ENCODE peak calls at places on chromosomes 5 and 9, in seven cellular contexts. M is IMR-90, Y is fibroblast of lung, E is PC-3, U is neural progenitor cell, B is H9, H is trophoblast cell. G is an unnamed sample.

GRCh38 chr9:31740705-31741104 is 643.7 kb upstream of the ACO1 start:
- DNase-seq in M (no peak), Y (no peak), E (no peak), U (no peak), B (no peak), H (no peak), G (peak; percentile 21)

GRCh38 chr5:164073013-164073535 is 567.7 kb downstream of the MAT2B start:
- DNase-seq in M (peak; percentile 43), Y (no peak), E (no peak), U (no peak), B (no peak), H (peak; percentile 34), G (no peak)

GRCh38 chr5:146797683-146798082 is 80.9 kb downstream of the PPP2R2B start:
- DNase-seq in M (no peak), Y (no peak), E (no peak), U (peak; percentile 69), B (no peak), H (no peak), G (no peak)

GRCh38 chr9:88503845-88504764 is 30.9 kb upstream of the NXNL2 start:
- DNase-seq in M (no peak), Y (no peak), E (no peak), U (no peak), B (no peak), H (no peak), G (no peak)

GRCh38 chr9:35726876-35727438 is 5.0 kb downstream of the TLN1 start:
- DNase-seq in M (peak; percentile 51), Y (peak; percentile 62), E (peak; percentile 21), U (no peak), B (peak; percentile 53), H (no peak), G (peak; percentile 21)

GRCh38 chr5:56983593-56984361 is 31.9 kb upstream of the MIER3 start:
- DNase-seq in M (no peak), Y (no peak), E (no peak), U (no peak), B (no peak), H (peak; percentile 18), G (no peak)

GRCh38 chr5:35415305-35415704 is 185.0 kb upstream of the PRLR start:
- DNase-seq in M (no peak), Y (no peak), E (no peak), U (no peak), B (no peak), H (no peak), G (no peak)

GRCh38 chr9:90065001-90065400 is 460.2 kb downstream of the GADD45G start:
- DNase-seq in M (no peak), Y (no peak), E (no peak), U (no peak), B (no peak), H (no peak), G (no peak)

GRCh38 chr5:111223086-111223789 is 946 bp upstream of the CAMK4 start:
- DNase-seq in M (no peak), Y (no peak), E (peak; percentile 33), U (no peak), B (no peak), H (peak; percentile 14), G (peak; percentile 75)

GRCh38 chr5:43561346-43561745 is 4.5 kb upstream of the PAIP1 start:
- DNase-seq in M (no peak), Y (no peak), E (no peak), U (no peak), B (no peak), H (no peak), G (no peak)

GRCh38 chr9:78021692-78022091 is 9.9 kb downstream of the GNAQ start:
- DNase-seq in M (no peak), Y (no peak), E (no peak), U (peak; percentile 34), B (no peak), H (no peak), G (no peak)

GRCh38 chr9:21862871-21863270 is 60.4 kb downstream of the MTAP start:
- DNase-seq in M (no peak), Y (no peak), E (no peak), U (no peak), B (no peak), H (no peak), G (no peak)

GRCh38 chr5:145936401-145937131 is at the start of gene SH3RF2:
- DNase-seq in M (peak; percentile 73), Y (peak; percentile 91), E (peak; percentile 75), U (peak; percentile 92), B (peak; percentile 97), H (peak; percentile 46), G (peak; percentile 85)

GRCh38 chr5:134226441-134227192 is 744 bp upstream of the PPP2CA start:
- DNase-seq in M (peak; percentile 54), Y (peak; percentile 36), E (no peak), U (no peak), B (no peak), H (no peak), G (peak; percentile 31)

GRCh38 chr9:19551124-19551929 is 142.5 kb downstream of the ACER2 start:
- DNase-seq in M (peak; percentile 2), Y (no peak), E (no peak), U (peak; percentile 34), B (peak; percentile 64), H (no peak), G (no peak)

GRCh38 chr5:675876-676698 is 17.1 kb downstream of the TPPP start:
- DNase-seq in M (no peak), Y (no peak), E (no peak), U (no peak), B (peak; percentile 25), H (no peak), G (no peak)

GRCh38 chr5:103271570-103272289 is 13.2 kb downstream of the MACIR start:
- DNase-seq in M (peak; percentile 11), Y (peak; percentile 13), E (peak; percentile 93), U (no peak), B (no peak), H (no peak), G (peak; percentile 5)

GRCh38 chr5:172403191-172403794 is 51.0 kb downstream of the SH3PXD2B start:
- DNase-seq in M (peak; percentile 67), Y (peak; percentile 83), E (no peak), U (peak; percentile 69), B (no peak), H (no peak), G (no peak)

GRCh38 chr9:123268240-123268949 is at the start of gene STRBP:
- DNase-seq in M (peak; percentile 61), Y (peak; percentile 70), E (peak; percentile 85), U (peak; percentile 97), B (peak; percentile 90), H (peak; percentile 92), G (peak; percentile 87)

DNA sequence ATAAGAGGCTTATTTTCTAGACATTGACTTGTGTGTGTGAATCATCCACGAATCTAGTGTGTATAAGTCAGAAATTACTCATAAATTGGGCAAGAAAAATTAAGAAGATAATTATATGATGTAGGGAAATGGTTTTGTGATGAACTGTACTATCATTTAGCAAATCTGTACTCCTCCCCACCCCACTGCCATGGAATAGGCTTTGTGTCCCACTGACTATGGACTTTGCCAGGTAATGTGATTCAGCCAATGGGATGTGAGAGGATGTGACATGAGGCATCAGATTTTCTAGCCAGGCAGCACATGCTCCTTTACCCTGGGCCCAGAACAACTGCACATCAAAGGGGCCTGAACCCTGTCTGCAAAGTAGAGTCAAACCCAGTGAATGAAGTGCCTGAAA is 406.6 kb downstream of the CTNND2 start:
- DNase-seq in M (no peak), Y (no peak), E (peak; percentile 11), U (no peak), B (no peak), H (no peak), G (no peak)
- H2AFZ ChIP-seq in M (no peak overlapping the region), Y (no peak overlapping the region), E (no peak overlapping the region), U (no peak overlapping the region), B (no peak overlapping the region), H (no peak overlapping the region), G (no peak overlapping the region)

GRCh38 chr5:80037366-80037765 is 2.2 kb downstream of the THBS4 start:
- DNase-seq in M (no peak), Y (no peak), E (no peak), U (no peak), B (no peak), H (no peak), G (no peak)
- H3K27me3 ChIP-seq in M (peaks cover 62% of the 10 kb centered on the region), Y (peaks cover 48% of the 10 kb centered on the region), E (peaks cover 69% of the 10 kb centered on the region), U (peaks cover 50% of the 10 kb centered on the region), B (peaks cover 16% of the 10 kb centered on the region), H (peaks cover 27% of the 10 kb centered on the region), G (peaks cover 18% of the 10 kb centered on the region)

GRCh38 chr5:157821405-157821804 is 37.5 kb downstream of the CLINT1 start:
- DNase-seq in M (no peak), Y (no peak), E (no peak), U (no peak), B (no peak), H (no peak), G (no peak)
- H3K9ac ChIP-seq in M (no peak overlapping the region), Y (no peak overlapping the region), E (no peak overlapping the region), U (no peak overlapping the region), B (no peak overlapping the region), H (no peak overlapping the region), G (no peak overlapping the region)

GRCh38 chr9:101271102-101271501 is 113.7 kb downstream of the BAAT start:
- DNase-seq in M (no peak), Y (no peak), E (no peak), U (no peak), B (no peak), H (no peak), G (no peak)
- H2AFZ ChIP-seq in M (no peak overlapping the region), Y (no peak overlapping the region), E (no peak overlapping the region), U (no peak overlapping the region), B (no peak overlapping the region), H (no peak overlapping the region), G (no peak overlapping the region)

DNA sequence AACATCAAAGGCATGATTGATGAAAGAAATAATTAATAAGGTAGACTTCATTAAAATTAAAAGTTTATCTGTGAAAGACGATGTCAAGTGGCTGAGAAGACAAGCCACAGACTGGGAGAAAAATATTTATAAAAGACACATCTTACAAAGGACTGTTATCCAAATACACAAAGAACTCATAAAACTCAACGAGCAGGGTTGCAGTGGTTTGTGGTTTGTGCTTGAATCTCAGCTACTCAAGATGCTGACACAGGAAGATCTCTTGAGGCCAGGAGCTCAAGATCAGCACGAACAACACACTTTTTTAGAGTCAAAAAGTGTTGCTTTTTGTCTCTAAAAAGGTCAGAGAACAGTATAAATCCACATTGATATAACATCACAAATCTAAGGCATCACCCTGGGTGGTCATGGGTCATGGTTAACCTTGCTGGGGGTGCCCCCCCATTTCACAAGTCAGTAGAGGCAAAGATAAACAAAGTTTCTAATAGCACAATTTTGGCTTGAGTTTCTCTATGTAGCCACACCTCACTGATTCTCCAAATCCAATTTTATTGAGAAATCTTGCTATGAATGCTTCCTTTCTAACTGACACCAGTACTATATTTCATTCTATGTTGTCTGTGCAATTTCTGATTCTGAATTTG is 342.9 kb upstream of the RPS23 start:
- DNase-seq in M (no peak), Y (peak; percentile 89), E (peak; percentile 10), U (no peak), B (no peak), H (no peak), G (peak; percentile 44)
- H3K27me3 ChIP-seq in M (peaks cover 2% of the 10 kb centered on the region), Y (no peaks in the 10 kb centered on the region), E (no peaks in the 10 kb centered on the region), U (no peaks in the 10 kb centered on the region), B (no peaks in the 10 kb centered on the region), H (no peaks in the 10 kb centered on the region), G (no peaks in the 10 kb centered on the region)

G was measured in mammary epithelial cell.